ENCODE peak calls at places on chromosomes 3 and 15, in ten cellular contexts. One of them, this sample, is unnamed.

GRCh38 chr15:59353994-59354951 is 18.4 kb downstream of the MYO1E start:
- DNase-seq in ovary: no peak
- DNase-seq in Peyer's patch: no peak
- DNase-seq in brain microvascular endothelial cell: no peak
- DNase-seq in AG09309: no peak
- DNase-seq in GM20000: peak; percentile 45
- DNase-seq in Panc1: no peak
- DNase-seq in gastrocnemius medialis: no peak
- DNase-seq in fibroblast of the aortic adventitia: no peak
- DNase-seq in astrocyte of the spinal cord: no peak
- DNase-seq in this sample: no peak

GRCh38 chr3:42979044-42979962 is at the start of gene GASK1A:
- DNase-seq in brain microvascular endothelial cell: no peak
- DNase-seq in Peyer's patch: peak; percentile 62
- DNase-seq in Panc1: no peak
- DNase-seq in astrocyte of the spinal cord: peak; percentile 3
- DNase-seq in fibroblast of the aortic adventitia: peak; percentile 11
- DNase-seq in AG09309: no peak
- DNase-seq in GM20000: peak; percentile 29
- DNase-seq in gastrocnemius medialis: peak; percentile 25
- DNase-seq in ovary: peak; percentile 75
- DNase-seq in this sample: no peak

GRCh38 chr15:42036112-42036905 is 15.5 kb upstream of the PLA2G4E start:
- DNase-seq in Peyer's patch: no peak
- DNase-seq in AG09309: no peak
- DNase-seq in gastrocnemius medialis: no peak
- DNase-seq in GM20000: no peak
- DNase-seq in fibroblast of the aortic adventitia: no peak
- DNase-seq in Panc1: no peak
- DNase-seq in astrocyte of the spinal cord: no peak
- DNase-seq in brain microvascular endothelial cell: no peak
- DNase-seq in ovary: no peak
- DNase-seq in this sample: no peak

GRCh38 chr15:65338366-65338765 is 33.9 kb downstream of the RNU5B-1 start:
- DNase-seq in Panc1: no peak
- DNase-seq in brain microvascular endothelial cell: no peak
- DNase-seq in gastrocnemius medialis: no peak
- DNase-seq in astrocyte of the spinal cord: no peak
- DNase-seq in GM20000: no peak
- DNase-seq in AG09309: no peak
- DNase-seq in ovary: no peak
- DNase-seq in fibroblast of the aortic adventitia: no peak
- DNase-seq in Peyer's patch: no peak
- DNase-seq in this sample: no peak

GRCh38 chr3:165837058-165837525 is at the start of gene BCHE:
- DNase-seq in gastrocnemius medialis: no peak
- DNase-seq in fibroblast of the aortic adventitia: peak; percentile 72
- DNase-seq in GM20000: no peak
- DNase-seq in Panc1: peak; percentile 30
- DNase-seq in Peyer's patch: no peak
- DNase-seq in brain microvascular endothelial cell: peak; percentile 84
- DNase-seq in astrocyte of the spinal cord: peak; percentile 84
- DNase-seq in ovary: no peak
- DNase-seq in AG09309: no peak
- DNase-seq in this sample: no peak

GRCh38 chr3:183764854-183765731 is 60.3 kb downstream of the MAP6D1 start:
- DNase-seq in fibroblast of the aortic adventitia: peak; percentile 68
- DNase-seq in brain microvascular endothelial cell: peak; percentile 80
- DNase-seq in ovary: no peak
- DNase-seq in gastrocnemius medialis: no peak
- DNase-seq in AG09309: no peak
- DNase-seq in GM20000: no peak
- DNase-seq in Peyer's patch: no peak
- DNase-seq in Panc1: no peak
- DNase-seq in astrocyte of the spinal cord: peak; percentile 75
- DNase-seq in this sample: no peak

GRCh38 chr15:63035977-63036376 is 6.6 kb upstream of the TPM1 start:
- DNase-seq in fibroblast of the aortic adventitia: no peak
- DNase-seq in gastrocnemius medialis: no peak
- DNase-seq in astrocyte of the spinal cord: no peak
- DNase-seq in brain microvascular endothelial cell: no peak
- DNase-seq in Peyer's patch: no peak
- DNase-seq in GM20000: no peak
- DNase-seq in ovary: no peak
- DNase-seq in AG09309: no peak
- DNase-seq in Panc1: no peak
- DNase-seq in this sample: no peak

GRCh38 chr3:115464036-115464435 is 159.3 kb upstream of the GAP43 start:
- DNase-seq in Peyer's patch: no peak
- DNase-seq in GM20000: no peak
- DNase-seq in ovary: no peak
- DNase-seq in AG09309: no peak
- DNase-seq in gastrocnemius medialis: no peak
- DNase-seq in fibroblast of the aortic adventitia: no peak
- DNase-seq in astrocyte of the spinal cord: no peak
- DNase-seq in Panc1: no peak
- DNase-seq in brain microvascular endothelial cell: no peak
- DNase-seq in this sample: no peak

GRCh38 chr3:121852256-121852655 is 17.2 kb downstream of the EAF2 start:
- DNase-seq in GM20000: no peak
- DNase-seq in astrocyte of the spinal cord: no peak
- DNase-seq in fibroblast of the aortic adventitia: no peak
- DNase-seq in Panc1: no peak
- DNase-seq in AG09309: no peak
- DNase-seq in gastrocnemius medialis: no peak
- DNase-seq in brain microvascular endothelial cell: no peak
- DNase-seq in ovary: no peak
- DNase-seq in Peyer's patch: no peak
- DNase-seq in this sample: no peak
- TF ChIP-seq CTCF in GM20000: no peak
- TF ChIP-seq CTCF in astrocyte of the spinal cord: no peak
- TF ChIP-seq CTCF in fibroblast of the aortic adventitia: no peak
- TF ChIP-seq CTCF in Panc1: no peak
- TF ChIP-seq CTCF in AG09309: no peak
- TF ChIP-seq CTCF in gastrocnemius medialis: no peak
- TF ChIP-seq CTCF in brain microvascular endothelial cell: no peak
- TF ChIP-seq CTCF in ovary: no peak
- TF ChIP-seq CTCF in Peyer's patch: no peak
- TF ChIP-seq CTCF in this sample: no peak

GRCh38 chr15:39801641-39802309 is 19.1 kb upstream of the FSIP1 start:
- DNase-seq in GM20000: peak; percentile 53
- DNase-seq in Peyer's patch: peak; percentile 57
- DNase-seq in ovary: no peak
- DNase-seq in astrocyte of the spinal cord: no peak
- DNase-seq in Panc1: no peak
- DNase-seq in fibroblast of the aortic adventitia: no peak
- DNase-seq in AG09309: no peak
- DNase-seq in brain microvascular endothelial cell: no peak
- DNase-seq in gastrocnemius medialis: no peak
- DNase-seq in this sample: no peak
- TF ChIP-seq CTCF in GM20000: peak; percentile 50
- TF ChIP-seq CTCF in Peyer's patch: no peak
- TF ChIP-seq CTCF in ovary: no peak
- TF ChIP-seq CTCF in astrocyte of the spinal cord: peak; percentile 42
- TF ChIP-seq CTCF in Panc1: peak; percentile 74
- TF ChIP-seq CTCF in fibroblast of the aortic adventitia: peak; percentile 57
- TF ChIP-seq CTCF in AG09309: peak; percentile 49
- TF ChIP-seq CTCF in brain microvascular endothelial cell: peak; percentile 64
- TF ChIP-seq CTCF in gastrocnemius medialis: no peak
- TF ChIP-seq CTCF in this sample: peak; percentile 25

DNA sequence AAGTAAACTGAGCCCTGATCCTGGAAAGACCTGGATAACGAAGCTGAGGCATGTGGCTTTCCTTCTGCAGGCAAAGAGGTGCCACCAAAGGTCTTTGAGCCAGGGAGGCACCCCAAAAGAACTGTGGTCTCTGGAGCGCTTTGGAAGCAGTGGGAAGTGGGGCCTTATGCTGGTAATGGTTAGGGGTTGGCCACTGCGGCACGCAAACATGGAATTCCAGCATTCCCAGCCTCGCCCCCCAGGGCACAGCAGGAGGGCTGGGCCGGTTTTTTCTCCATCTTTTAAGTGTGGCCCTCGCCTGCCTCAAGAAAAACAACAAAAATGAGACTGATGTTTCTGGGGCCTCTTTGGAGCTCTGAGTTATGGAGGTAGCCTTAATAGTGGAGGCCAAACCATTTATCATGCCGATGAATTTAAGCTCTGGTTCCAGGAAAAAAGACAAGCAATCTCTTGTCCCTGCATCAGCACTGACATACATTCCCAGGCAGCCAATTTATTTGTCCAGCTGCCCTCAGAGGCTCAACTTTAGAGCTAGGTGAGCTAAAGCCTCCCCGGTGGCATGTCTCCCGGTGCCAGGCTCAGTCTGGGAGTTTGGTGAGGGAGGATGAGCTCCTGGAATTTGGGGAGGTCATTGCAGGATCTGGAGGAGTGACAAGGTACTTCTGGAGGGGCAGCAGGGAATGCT is 109.0 kb downstream of the TLE3 start:
- DNase-seq in ovary: no peak
- DNase-seq in fibroblast of the aortic adventitia: no peak
- DNase-seq in Panc1: no peak
- DNase-seq in gastrocnemius medialis: no peak
- DNase-seq in GM20000: no peak
- DNase-seq in Peyer's patch: no peak
- DNase-seq in brain microvascular endothelial cell: no peak
- DNase-seq in astrocyte of the spinal cord: no peak
- DNase-seq in AG09309: no peak
- DNase-seq in this sample: no peak
- TF ChIP-seq CTCF in ovary: no peak
- TF ChIP-seq CTCF in fibroblast of the aortic adventitia: no peak
- TF ChIP-seq CTCF in Panc1: no peak
- TF ChIP-seq CTCF in gastrocnemius medialis: no peak
- TF ChIP-seq CTCF in GM20000: no peak
- TF ChIP-seq CTCF in Peyer's patch: no peak
- TF ChIP-seq CTCF in brain microvascular endothelial cell: no peak
- TF ChIP-seq CTCF in astrocyte of the spinal cord: no peak
- TF ChIP-seq CTCF in AG09309: no peak
- TF ChIP-seq CTCF in this sample: no peak

DNA sequence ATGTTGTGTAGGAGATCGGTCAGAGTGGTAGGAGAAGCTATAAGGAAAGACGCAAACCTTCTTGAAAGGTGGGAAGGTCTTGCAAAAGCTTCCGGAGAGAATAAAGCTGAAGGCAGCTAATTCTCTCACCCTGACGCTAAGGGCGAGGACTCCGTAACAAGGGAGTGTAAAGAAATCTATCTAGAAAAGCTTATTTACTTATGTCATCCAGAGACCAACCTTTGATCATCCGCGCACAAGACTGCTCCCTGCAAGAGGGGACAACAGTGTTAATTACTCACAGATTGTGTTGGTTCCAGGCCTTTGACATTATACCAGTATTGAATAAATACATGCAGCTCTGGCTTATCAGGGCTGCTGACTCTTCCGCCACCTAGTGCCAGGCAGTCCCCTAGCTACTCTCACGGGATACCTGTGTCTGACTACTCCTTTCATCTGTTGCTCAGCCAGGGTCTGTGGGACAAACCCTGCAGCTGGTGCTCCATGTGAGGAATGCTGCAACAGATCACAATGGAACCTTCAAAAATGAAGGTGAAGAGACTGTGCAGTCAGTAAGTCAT is 211.7 kb downstream of the DTWD1 start:
- DNase-seq in fibroblast of the aortic adventitia: no peak
- DNase-seq in AG09309: no peak
- DNase-seq in ovary: no peak
- DNase-seq in astrocyte of the spinal cord: peak; percentile 31
- DNase-seq in GM20000: no peak
- DNase-seq in Peyer's patch: peak; percentile 53
- DNase-seq in Panc1: no peak
- DNase-seq in brain microvascular endothelial cell: peak; percentile 21
- DNase-seq in gastrocnemius medialis: no peak
- DNase-seq in this sample: no peak
- TF ChIP-seq CTCF in fibroblast of the aortic adventitia: peak; percentile 16
- TF ChIP-seq CTCF in AG09309: peak; percentile 26
- TF ChIP-seq CTCF in ovary: no peak
- TF ChIP-seq CTCF in astrocyte of the spinal cord: peak; percentile 53
- TF ChIP-seq CTCF in GM20000: no peak
- TF ChIP-seq CTCF in Peyer's patch: no peak
- TF ChIP-seq CTCF in Panc1: peak; percentile 66
- TF ChIP-seq CTCF in brain microvascular endothelial cell: peak; percentile 62
- TF ChIP-seq CTCF in gastrocnemius medialis: no peak
- TF ChIP-seq CTCF in this sample: no peak

GRCh38 chr3:28334552-28334951 is 14.0 kb upstream of the ZCWPW2 start:
- DNase-seq in AG09309: no peak
- DNase-seq in GM20000: no peak
- DNase-seq in Panc1: no peak
- DNase-seq in gastrocnemius medialis: no peak
- DNase-seq in Peyer's patch: no peak
- DNase-seq in fibroblast of the aortic adventitia: peak; percentile 28
- DNase-seq in brain microvascular endothelial cell: no peak
- DNase-seq in ovary: no peak
- DNase-seq in astrocyte of the spinal cord: no peak
- DNase-seq in this sample: no peak
- TF ChIP-seq CTCF in AG09309: no peak
- TF ChIP-seq CTCF in GM20000: no peak
- TF ChIP-seq CTCF in Panc1: peak; percentile 15
- TF ChIP-seq CTCF in gastrocnemius medialis: no peak
- TF ChIP-seq CTCF in Peyer's patch: no peak
- TF ChIP-seq CTCF in fibroblast of the aortic adventitia: peak; percentile 9
- TF ChIP-seq CTCF in brain microvascular endothelial cell: no peak
- TF ChIP-seq CTCF in ovary: no peak
- TF ChIP-seq CTCF in astrocyte of the spinal cord: peak; percentile 10
- TF ChIP-seq CTCF in this sample: peak; percentile 27

GRCh38 chr15:31236184-31237041 is 90.2 kb upstream of the KLF13 start:
- DNase-seq in ovary: peak; percentile 84
- DNase-seq in Peyer's patch: peak; percentile 76
- DNase-seq in fibroblast of the aortic adventitia: peak; percentile 98
- DNase-seq in AG09309: peak; percentile 88
- DNase-seq in brain microvascular endothelial cell: peak; percentile 94
- DNase-seq in Panc1: no peak
- DNase-seq in GM20000: no peak
- DNase-seq in gastrocnemius medialis: peak; percentile 53
- DNase-seq in astrocyte of the spinal cord: peak; percentile 96
- DNase-seq in this sample: no peak
- TF ChIP-seq CTCF in ovary: no peak
- TF ChIP-seq CTCF in Peyer's patch: no peak
- TF ChIP-seq CTCF in fibroblast of the aortic adventitia: peak; percentile 4
- TF ChIP-seq CTCF in AG09309: no peak
- TF ChIP-seq CTCF in brain microvascular endothelial cell: peak; percentile 41
- TF ChIP-seq CTCF in Panc1: no peak
- TF ChIP-seq CTCF in GM20000: no peak
- TF ChIP-seq CTCF in gastrocnemius medialis: no peak
- TF ChIP-seq CTCF in astrocyte of the spinal cord: peak; percentile 0
- TF ChIP-seq CTCF in this sample: no peak

GRCh38 chr3:69194431-69195183 is 72.2 kb upstream of the LMOD3 start:
- DNase-seq in Panc1: no peak
- DNase-seq in fibroblast of the aortic adventitia: no peak
- DNase-seq in astrocyte of the spinal cord: no peak
- DNase-seq in ovary: no peak
- DNase-seq in gastrocnemius medialis: no peak
- DNase-seq in brain microvascular endothelial cell: no peak
- DNase-seq in GM20000: no peak
- DNase-seq in Peyer's patch: no peak
- DNase-seq in AG09309: no peak
- DNase-seq in this sample: no peak
- TF ChIP-seq CTCF in Panc1: no peak
- TF ChIP-seq CTCF in fibroblast of the aortic adventitia: no peak
- TF ChIP-seq CTCF in astrocyte of the spinal cord: no peak
- TF ChIP-seq CTCF in ovary: no peak
- TF ChIP-seq CTCF in gastrocnemius medialis: no peak
- TF ChIP-seq CTCF in brain microvascular endothelial cell: no peak
- TF ChIP-seq CTCF in GM20000: no peak
- TF ChIP-seq CTCF in Peyer's patch: no peak
- TF ChIP-seq CTCF in AG09309: no peak
- TF ChIP-seq CTCF in this sample: no peak